ENCODE peak calls at places on chromosomes 13 and 19, in six cellular contexts. N is A673; K is fibroblast of mammary gland; H is progenitor cell of endocrine pancreas; P is CD4-positive, alpha-beta T cell; G is AG09309. I is an unnamed sample.

GRCh38 chr19:38270587-38271167 is 6.3 kb downstream of the SPINT2 start:
- DNase-seq in N (no peak), K (no peak), H (no peak), P (no peak), G (no peak), I (no peak)

GRCh38 chr13:32022292-32022691 is 9.3 kb upstream of the FRY start:
- DNase-seq in N (no peak), K (peak), H (no peak), P (no peak), G (no peak), I (no peak)

GRCh38 chr13:97194473-97194872 is 27.7 kb upstream of the MBNL2 start:
- DNase-seq in N (no peak), K (peak), H (no peak), P (no peak), G (no peak), I (no peak)

GRCh38 chr13:27171244-27171829 is at the start of gene USP12:
- DNase-seq in N (peak), K (peak), H (peak), P (peak), G (no peak), I (no peak)

GRCh38 chr19:1568320-1569019 is at the start of gene MEX3D:
- DNase-seq in N (peak), K (peak), H (peak), P (peak), G (no peak), I (peak)

GRCh38 chr13:43664700-43665191 is 122.0 kb downstream of the ENOX1 start:
- DNase-seq in N (peak), K (peak), H (no peak), P (no peak), G (peak), I (no peak)

GRCh38 chr19:52398091-52398461 is 427 bp downstream of the ZNF528 start:
- DNase-seq in N (no peak), K (peak), H (no peak), P (no peak), G (no peak), I (no peak)

GRCh38 chr19:8115805-8116396 is 33.5 kb downstream of the FBN3 start:
- DNase-seq in N (no peak), K (no peak), H (no peak), P (no peak), G (no peak), I (no peak)

GRCh38 chr13:24215732-24216131 is 55.2 kb downstream of the SPATA13 start:
- DNase-seq in N (peak), K (peak), H (no peak), P (no peak), G (peak), I (no peak)

GRCh38 chr13:98083936-98084335 is 59.0 kb upstream of the FARP1 start:
- DNase-seq in N (no peak), K (peak), H (no peak), P (no peak), G (no peak), I (no peak)

GRCh38 chr19:7657047-7657779 is 11.6 kb upstream of the RETN start:
- DNase-seq in N (no peak), K (peak), H (no peak), P (no peak), G (no peak), I (no peak)

GRCh38 chr19:50777830-50778303 is 7.6 kb downstream of the GPR32 start:
- DNase-seq in N (peak), K (peak), H (no peak), P (no peak), G (no peak), I (no peak)

GRCh38 chr13:43626994-43627393 is 159.8 kb downstream of the ENOX1 start:
- DNase-seq in N (no peak), K (no peak), H (no peak), P (no peak), G (no peak), I (no peak)

GRCh38 chr19:2207991-2208860 is 27.9 kb downstream of the PLEKHJ1 start:
- DNase-seq in N (peak), K (peak), H (no peak), P (peak), G (no peak), I (no peak)

DNA sequence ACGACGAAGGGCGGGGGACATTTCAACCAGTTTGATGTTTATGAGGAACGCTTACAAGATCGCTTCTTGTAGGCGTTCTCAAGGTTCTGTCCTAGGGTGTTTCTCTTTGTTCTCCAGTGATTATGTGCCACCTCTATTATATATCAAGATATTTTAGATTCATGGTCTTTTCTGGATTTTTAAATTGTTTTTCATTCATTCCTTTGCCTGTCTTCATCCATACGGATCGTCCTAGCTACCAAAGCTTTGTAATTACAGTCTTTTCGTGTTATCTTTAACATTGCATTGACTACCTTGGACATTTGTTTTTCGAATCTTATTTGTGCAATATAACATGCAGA is 342 bp upstream of the EID2 start:
- DNase-seq in N (no peak), K (no peak), H (no peak), P (no peak), G (no peak), I (no peak)
- TF ChIP-seq CTCF in N (no peak), K (no peak), H (no peak), P (peak), G (no peak), I (peak)

GRCh38 chr13:26060366-26060765 is 8.6 kb upstream of the SHISA2 start:
- DNase-seq in N (no peak), K (no peak), H (no peak), P (no peak), G (no peak), I (no peak)

GRCh38 chr13:26067601-26068000 is 15.8 kb upstream of the SHISA2 start:
- DNase-seq in N (no peak), K (no peak), H (no peak), P (no peak), G (no peak), I (no peak)

GRCh38 chr13:26062853-26063444 is 11.1 kb upstream of the SHISA2 start:
- DNase-seq in N (peak), K (peak), H (no peak), P (peak), G (peak), I (peak)

GRCh38 chr13:26058704-26059103 is 6.9 kb upstream of the SHISA2 start:
- DNase-seq in N (no peak), K (no peak), H (no peak), P (no peak), G (no peak), I (no peak)

DNA sequence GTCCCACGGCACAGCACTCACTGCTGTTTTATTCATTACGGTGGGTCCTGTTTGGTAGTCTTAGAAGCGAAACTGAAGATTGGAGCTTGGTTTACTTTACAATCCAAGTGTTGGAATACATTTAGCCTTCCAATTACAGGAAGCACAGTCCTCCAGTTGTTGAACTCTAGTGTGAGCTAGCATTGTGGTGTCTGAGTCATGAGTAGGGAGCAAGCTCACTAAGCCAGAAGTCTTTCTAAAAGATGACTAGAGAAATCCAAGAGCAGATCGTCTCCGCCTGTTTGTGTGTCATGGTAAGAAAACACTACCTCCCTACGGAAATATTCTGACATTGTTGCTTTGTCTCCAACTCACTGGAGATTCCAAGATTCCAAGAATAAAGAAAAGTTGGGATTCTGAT is 10.1 kb upstream of the SHISA2 start:
- DNase-seq in N (no peak), K (peak), H (no peak), P (no peak), G (peak), I (no peak)
- TF ChIP-seq CTCF in N (no peak), K (no peak), H (no peak), P (no peak), G (no peak), I (no peak)

GRCh38 chr13:50400930-50401553 is 385.8 kb downstream of the KCNRG start:
- DNase-seq in N (peak), K (peak), H (no peak), P (no peak), G (peak), I (no peak)
- TF ChIP-seq CTCF in N (no peak), K (no peak), H (no peak), P (no peak), G (no peak), I (no peak)

DNA sequence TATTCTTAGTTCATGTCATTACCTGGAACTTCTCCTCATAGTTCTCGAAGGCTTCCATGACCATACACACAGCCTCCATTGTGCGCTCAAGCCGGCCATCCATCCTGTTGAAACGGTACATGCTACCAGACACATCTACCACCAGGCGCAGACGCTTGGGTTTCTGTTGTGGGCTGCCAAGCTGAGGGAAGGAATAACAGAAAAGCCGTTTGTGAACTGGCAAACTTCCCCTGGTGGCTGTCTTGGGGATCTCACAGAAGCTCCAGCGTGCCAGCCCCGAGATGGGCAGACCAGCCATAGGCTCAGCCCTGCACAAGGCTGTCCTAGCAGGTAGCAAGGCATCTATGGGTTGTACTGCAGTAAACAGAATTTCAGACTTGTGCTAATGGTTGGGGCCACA is 130.1 kb downstream of the RGCC start:
- DNase-seq in N (no peak), K (no peak), H (no peak), P (peak), G (no peak), I (peak)
- TF ChIP-seq CTCF in N (peak), K (no peak), H (no peak), P (peak), G (no peak), I (peak)

DNA sequence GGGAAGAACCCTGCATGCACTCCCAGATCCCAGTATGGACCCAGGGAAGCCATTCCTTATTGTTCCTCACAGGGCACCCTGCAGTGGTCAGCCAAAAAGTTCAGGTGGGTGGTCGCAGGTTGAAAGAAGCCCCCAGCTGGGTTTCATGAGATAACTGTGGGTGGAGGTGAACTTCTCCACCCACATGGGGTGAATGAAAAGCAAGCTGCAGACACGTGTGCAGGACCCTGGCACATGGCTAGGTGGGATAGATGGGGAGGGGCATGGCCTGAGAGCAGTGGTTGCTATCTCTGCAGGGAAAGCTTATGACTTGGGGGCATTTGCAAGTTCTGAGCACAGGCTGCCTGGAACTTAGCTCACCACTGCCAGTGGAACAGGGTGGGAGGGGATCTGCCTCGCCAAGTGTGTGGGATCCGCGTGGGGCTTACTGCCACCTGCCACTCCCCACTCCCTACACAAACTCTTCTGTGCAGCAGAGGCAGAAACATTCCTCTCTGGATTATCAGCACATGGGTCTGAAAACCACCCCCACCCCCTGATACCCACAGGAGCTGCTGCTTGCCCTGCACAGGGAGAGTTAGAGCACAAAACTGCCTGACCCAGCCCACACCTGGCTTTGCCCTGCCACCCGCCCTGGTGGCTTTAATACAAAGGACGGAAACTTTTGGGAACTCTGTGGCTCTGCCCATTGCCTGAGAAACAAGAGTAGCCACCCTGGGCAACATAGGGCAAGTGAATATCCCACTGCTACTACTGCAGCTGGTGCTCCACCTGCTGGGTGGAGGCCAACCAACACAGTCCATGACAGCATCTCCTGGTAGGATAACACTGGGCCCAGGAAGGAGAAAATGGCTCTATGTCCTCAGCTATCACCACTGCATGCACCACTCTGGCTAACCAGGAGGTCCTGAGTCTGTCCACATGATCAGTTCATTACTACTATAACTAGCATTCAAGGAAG is 24.4 kb downstream of the PLA2G4C start:
- DNase-seq in N (no peak), K (no peak), H (no peak), P (no peak), G (no peak), I (no peak)
- TF ChIP-seq CTCF in N (peak), K (no peak), H (peak), P (no peak), G (no peak), I (no peak)